ENCODE peak calls at places on chromosomes 4 and X, in four cellular contexts. H, J, U and Y are unnamed samples.

GRCh38 chrX:24495700-24496099 is 30.6 kb downstream of the PDK3 start:
- DNase-seq in H (no peak), J (no peak), U (no peak), Y (no peak)

GRCh38 chr4:101157415-101158135 is 189.8 kb downstream of the PPP3CA start:
- DNase-seq in H (no peak), J (no peak), U (no peak), Y (no peak)

GRCh38 chr4:164027805-164028204 is 533.3 kb downstream of the TMA16 start:
- DNase-seq in H (no peak), J (no peak), U (no peak), Y (no peak)

GRCh38 chr4:89836897-89837384 is at the start of gene SNCA:
- DNase-seq in H (peak; percentile 65), J (peak; percentile 58), U (no peak), Y (no peak)

GRCh38 chrX:155819966-155820491 is 61.1 kb upstream of the VAMP7 start:
- DNase-seq in H (peak; percentile 82), J (peak; percentile 77), U (peak; percentile 49), Y (peak; percentile 35)

GRCh38 chr4:52640808-52641595 is 18.1 kb downstream of the USP46 start:
- DNase-seq in H (no peak), J (no peak), U (no peak), Y (no peak)

GRCh38 chrX:3815896-3816664 is 102.6 kb upstream of the PRKX start:
- DNase-seq in H (peak; percentile 65), J (peak; percentile 61), U (peak; percentile 36), Y (no peak)

GRCh38 chrX:105837227-105837626 is 14.9 kb downstream of the NRK start:
- DNase-seq in H (peak; percentile 88), J (peak; percentile 51), U (no peak), Y (no peak)

GRCh38 chrX:25083661-25084060 is 67.9 kb upstream of the ARX start:
- DNase-seq in H (no peak), J (no peak), U (no peak), Y (no peak)

GRCh38 chr4:104938624-104939023 is 208.1 kb upstream of the TET2 start:
- DNase-seq in H (no peak), J (no peak), U (no peak), Y (no peak)

GRCh38 chrX:64976673-64977040 is 407 bp upstream of the ZC4H2 start:
- DNase-seq in H (no peak), J (no peak), U (no peak), Y (no peak)

GRCh38 chr4:155249036-155249566 is 40.7 kb downstream of the NPY2R start:
- DNase-seq in H (no peak), J (no peak), U (no peak), Y (no peak)

GRCh38 chrX:139194571-139195280 is 335.8 kb upstream of the F9 start:
- DNase-seq in H (no peak), J (peak; percentile 66), U (no peak), Y (no peak)

GRCh38 chr4:76772498-76773106 is 125.3 kb downstream of the SOWAHB start:
- DNase-seq in H (no peak), J (no peak), U (no peak), Y (no peak)

GRCh38 chr4:184148871-184149637 is 68.6 kb downstream of the ENPP6 start:
- DNase-seq in H (no peak), J (no peak), U (no peak), Y (no peak)

GRCh38 chr4:86441175-86441960 is 81.5 kb upstream of the MAPK10 start:
- DNase-seq in H (no peak), J (no peak), U (no peak), Y (peak; percentile 6)

GRCh38 chr4:853416-853781 is 27.5 kb upstream of the CPLX1 start:
- DNase-seq in H (no peak), J (no peak), U (no peak), Y (no peak)

DNA sequence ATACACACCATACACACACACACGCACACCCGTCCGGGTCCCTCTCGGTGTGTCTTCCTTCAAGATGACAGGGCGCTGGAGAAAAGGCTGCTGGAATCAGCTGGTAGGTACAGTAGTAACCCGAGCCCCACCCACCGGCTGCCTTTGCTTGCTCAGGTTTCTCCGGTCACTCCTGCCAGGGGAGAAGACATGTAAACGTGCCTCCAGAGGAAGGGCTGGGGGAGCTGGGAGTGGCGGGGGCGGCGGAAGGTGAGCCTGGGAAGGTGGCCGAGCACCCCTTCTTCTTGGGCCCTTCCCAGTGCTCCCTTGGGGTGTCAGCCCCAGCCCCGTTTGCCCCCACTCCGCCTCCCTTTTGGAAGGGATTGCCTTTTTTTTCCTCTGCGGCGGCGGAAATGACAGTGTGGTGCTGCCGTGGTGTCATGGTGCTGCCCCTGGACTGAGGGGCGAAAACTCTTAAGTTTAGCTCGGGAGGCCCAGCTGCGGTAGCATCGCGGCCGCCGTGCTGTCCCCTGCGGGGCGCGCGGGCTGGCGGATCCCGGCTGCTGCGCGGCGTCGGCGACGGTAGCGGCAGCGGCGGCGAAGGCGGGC is at the start of gene MID2:
- DNase-seq in H (peak; percentile 88), J (peak; percentile 76), U (no peak), Y (peak; percentile 47)
- TF ChIP-seq POLR2A in H (peak; percentile 62), J (peak; percentile 51), U (no peak), Y (no peak)

GRCh38 chrX:129798456-129798855 is 18.7 kb downstream of the SASH3 start:
- DNase-seq in H (no peak), J (no peak), U (no peak), Y (no peak)

GRCh38 chrX:129792586-129793291 is 13.0 kb downstream of the SASH3 start:
- DNase-seq in H (no peak), J (no peak), U (no peak), Y (no peak)

GRCh38 chrX:129793604-129794191 is 13.9 kb downstream of the SASH3 start:
- DNase-seq in H (no peak), J (no peak), U (no peak), Y (no peak)

GRCh38 chrX:129797251-129797906 is 17.6 kb downstream of the SASH3 start:
- DNase-seq in H (no peak), J (no peak), U (no peak), Y (no peak)

GRCh38 chrX:129795584-129795983 is 15.8 kb downstream of the SASH3 start:
- DNase-seq in H (no peak), J (no peak), U (no peak), Y (no peak)
- TF ChIP-seq POLR2A in H (no peak), J (no peak), U (no peak), Y (no peak)

GRCh38 chr4:185656467-185656890 is 121.2 kb upstream of the PDLIM3 start:
- DNase-seq in H (peak; percentile 86), J (peak; percentile 63), U (no peak), Y (no peak)
- TF ChIP-seq POLR2A in H (peak; percentile 77), J (peak; percentile 28), U (no peak), Y (no peak)

GRCh38 chr4:168831919-168832745 is 177.9 kb downstream of the CBR4 start:
- DNase-seq in H (peak; percentile 89), J (peak; percentile 79), U (peak; percentile 23), Y (peak; percentile 65)
- TF ChIP-seq POLR2A in H (peak; percentile 77), J (peak; percentile 77), U (no peak), Y (peak; percentile 86)

GRCh38 chr4:124902111-124902510 is 189.6 kb upstream of the ANKRD50 start:
- DNase-seq in H (no peak), J (no peak), U (no peak), Y (no peak)
- TF ChIP-seq POLR2A in H (no peak), J (no peak), U (no peak), Y (no peak)

DNA sequence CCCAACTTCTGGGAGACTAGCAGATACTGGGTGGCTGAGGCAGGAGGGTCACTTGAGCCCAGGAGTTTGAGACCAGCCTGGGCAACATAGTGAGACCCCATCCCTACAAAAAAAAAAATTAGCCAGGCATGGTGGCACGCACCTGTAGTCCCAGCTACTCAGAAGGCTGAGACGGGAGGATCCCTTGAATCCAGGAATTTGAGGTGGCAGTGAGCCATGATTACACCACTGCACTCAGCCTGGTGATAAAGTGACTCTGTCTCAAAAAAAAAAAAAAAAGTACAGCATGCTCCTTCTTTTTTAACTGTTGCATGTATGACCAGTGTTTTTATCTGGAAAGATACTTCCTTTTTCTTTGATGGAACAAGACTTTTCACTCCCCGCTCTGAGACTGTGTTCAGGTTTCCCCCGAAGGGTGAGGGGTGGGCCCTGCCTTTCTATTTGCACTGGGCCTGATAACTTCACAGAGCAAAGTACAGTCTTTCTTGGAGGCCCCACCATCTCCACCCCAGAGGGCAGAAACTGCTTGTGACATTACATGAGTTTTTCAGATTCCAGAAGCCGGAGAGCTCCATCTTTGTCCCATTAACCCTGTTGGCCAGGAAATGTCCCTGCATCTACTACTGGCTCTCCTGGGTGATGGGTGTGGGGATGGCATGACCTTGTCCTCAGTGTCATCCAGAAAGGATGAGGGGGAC is 35.2 kb downstream of the NYX start:
- DNase-seq in H (peak; percentile 56), J (no peak), U (peak; percentile 35), Y (no peak)
- TF ChIP-seq POLR2A in H (no peak), J (no peak), U (no peak), Y (no peak)

DNA sequence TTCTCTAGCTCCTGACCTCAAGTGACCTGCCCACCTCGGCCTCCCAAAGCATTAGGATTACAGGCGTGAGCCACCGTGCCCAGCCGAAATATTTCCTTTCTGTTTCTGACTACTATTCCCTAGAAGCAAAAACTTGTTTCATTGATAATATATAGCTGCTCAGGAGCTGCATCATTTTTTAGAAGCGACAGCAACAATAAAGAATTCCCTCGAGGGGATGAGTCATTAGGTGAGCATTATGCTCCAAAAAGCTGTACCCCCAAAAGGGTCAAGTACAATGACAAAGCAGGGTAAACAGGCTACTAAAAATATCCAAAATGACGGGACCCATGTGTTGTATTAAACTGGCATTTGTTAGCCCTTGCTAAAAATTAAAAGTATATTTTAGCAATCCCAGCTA is 67.0 kb downstream of the RBM47 start:
- DNase-seq in H (no peak), J (no peak), U (no peak), Y (no peak)
- TF ChIP-seq POLR2A in H (no peak), J (no peak), U (no peak), Y (no peak)

GRCh38 chrX:134546187-134546586 is 86.2 kb downstream of the HPRT1 start:
- DNase-seq in H (no peak), J (no peak), U (no peak), Y (no peak)

GRCh38 chrX:134548844-134549205 is 88.9 kb downstream of the HPRT1 start:
- DNase-seq in H (no peak), J (no peak), U (no peak), Y (no peak)

GRCh38 chrX:134545524-134545923 is 85.6 kb downstream of the HPRT1 start:
- DNase-seq in H (no peak), J (no peak), U (no peak), Y (no peak)

GRCh38 chrX:134547047-134547679 is 87.2 kb downstream of the HPRT1 start:
- DNase-seq in H (no peak), J (no peak), U (no peak), Y (no peak)

GRCh38 chrX:134548257-134548732 is 88.3 kb downstream of the HPRT1 start:
- DNase-seq in H (no peak), J (no peak), U (no peak), Y (no peak)
- TF ChIP-seq POLR2A in H (no peak), J (no peak), U (no peak), Y (no peak)